ENCODE peak calls at places on chromosomes 7 and 10, in four cellular contexts. D is OCI-LY7, B is thoracic aorta, L is heart right ventricle. P is an unnamed sample.

GRCh38 chr10:61992059-61992460 is 90.6 kb downstream of the ARID5B start:
- DNase-seq in D (no peak), B (no peak), L (no peak), P (no peak)

GRCh38 chr7:96034940-96035727 is 262.8 kb downstream of the DYNC1I1 start:
- DNase-seq in L (no peak), D (no peak), B (no peak), P (no peak)

GRCh38 chr7:30549933-30550493 is 44.7 kb upstream of the GARS1 start:
- DNase-seq in B (no peak), D (no peak), L (no peak), P (no peak)

GRCh38 chr7:13908667-13909382 is 80.6 kb downstream of the ETV1 start:
- DNase-seq in B (no peak), D (no peak), L (no peak), P (no peak)

GRCh38 chr7:123783820-123784219 is 35.0 kb upstream of the WASL start:
- DNase-seq in B (no peak), L (no peak), D (no peak), P (no peak)

GRCh38 chr10:81570878-81571794 is 303.9 kb upstream of the NRG3 start:
- DNase-seq in B (no peak), L (no peak), D (no peak), P (no peak)

GRCh38 chr7:152108359-152108758 is 82.9 kb downstream of the GALNT11 start:
- DNase-seq in D (no peak), L (no peak), B (no peak), P (no peak)

GRCh38 chr10:484441-484924 is 205.0 kb downstream of the DIP2C start:
- DNase-seq in L (no peak), D (peak; percentile 19), B (no peak), P (no peak)

GRCh38 chr7:135349746-135350145 is 116.1 kb downstream of the STRA8 start:
- DNase-seq in B (no peak), D (no peak), L (no peak), P (no peak)

GRCh38 chr10:6748981-6749630 is 169.0 kb upstream of the PRKCQ start:
- DNase-seq in B (no peak), L (no peak), D (no peak), P (no peak)

GRCh38 chr7:131538071-131538790 is 18.2 kb downstream of the PODXL start:
- DNase-seq in L (no peak), D (no peak), B (no peak), P (no peak)

GRCh38 chr7:52260046-52260665 is 775.3 kb upstream of the POM121L12 start:
- DNase-seq in D (no peak), B (no peak), L (no peak), P (no peak)

GRCh38 chr7:152501506-152501905 is 65.7 kb upstream of the KMT2C start:
- DNase-seq in L (no peak), D (no peak), B (no peak), P (no peak)

GRCh38 chr10:26969145-26969926 is 108.6 kb upstream of the ABI1 start:
- DNase-seq in L (no peak), D (no peak), B (no peak), P (no peak)

GRCh38 chr7:93350338-93350737 is 118.2 kb downstream of the VPS50 start:
- DNase-seq in L (no peak), B (no peak), D (no peak), P (no peak)

GRCh38 chr10:10661176-10661575 is 356.5 kb upstream of the CELF2 start:
- DNase-seq in B (no peak), L (no peak), D (no peak), P (no peak)

GRCh38 chr10:58735087-58735486 is 222.4 kb downstream of the BICC1 start:
- DNase-seq in D (no peak), L (no peak), B (no peak), P (no peak)
- TF ChIP-seq CTCF in D (no peak), L (no peak), B (no peak), P (no peak)

GRCh38 chr7:70585071-70585470 is 546.9 kb upstream of the GALNT17 start:
- DNase-seq in B (no peak), D (no peak), L (no peak), P (no peak)
- TF ChIP-seq CTCF in B (no peak), D (peak; percentile 47), L (no peak), P (no peak)

DNA sequence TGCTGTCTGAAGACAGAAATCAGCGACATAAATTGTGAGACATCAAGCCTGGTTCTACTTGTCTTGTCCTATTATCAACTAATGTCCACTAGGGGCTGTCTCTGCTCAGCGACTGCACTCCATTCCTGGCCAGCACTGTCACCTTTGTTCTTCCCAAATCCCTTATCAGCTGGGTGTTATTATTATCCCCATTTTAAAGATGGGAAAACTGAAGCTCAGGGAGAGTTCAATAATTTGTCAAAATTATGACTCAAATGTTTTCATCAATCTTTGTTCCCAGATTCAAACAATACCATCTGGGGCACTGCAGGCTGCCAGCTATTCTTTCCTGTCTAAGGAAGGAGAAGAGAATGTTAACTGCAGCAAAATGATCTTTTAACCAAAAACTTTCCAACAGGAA is 431.6 kb upstream of the NFE2L3 start:
- DNase-seq in B (no peak), L (no peak), D (peak; percentile 14), P (no peak)
- TF ChIP-seq CTCF in B (peak; percentile 28), L (peak; percentile 46), D (peak; percentile 72), P (no peak)

GRCh38 chr7:108226723-108227359 is 96.7 kb upstream of the LAMB4 start:
- DNase-seq in D (no peak), L (no peak), B (no peak), P (no peak)

GRCh38 chr7:108224387-108224786 is 94.2 kb upstream of the LAMB4 start:
- DNase-seq in B (no peak), D (no peak), L (no peak), P (no peak)

GRCh38 chr7:108227360-108227749 is 97.2 kb upstream of the LAMB4 start:
- DNase-seq in L (no peak), D (no peak), B (no peak), P (no peak)

GRCh38 chr7:108222236-108222892 is 92.2 kb upstream of the LAMB4 start:
- DNase-seq in B (no peak), D (no peak), L (no peak), P (no peak)

GRCh38 chr7:108225531-108226181 is 95.5 kb upstream of the LAMB4 start:
- DNase-seq in L (no peak), D (no peak), B (no peak), P (no peak)
- TF ChIP-seq CTCF in L (no peak), D (peak; percentile 27), B (no peak), P (no peak)

DNA sequence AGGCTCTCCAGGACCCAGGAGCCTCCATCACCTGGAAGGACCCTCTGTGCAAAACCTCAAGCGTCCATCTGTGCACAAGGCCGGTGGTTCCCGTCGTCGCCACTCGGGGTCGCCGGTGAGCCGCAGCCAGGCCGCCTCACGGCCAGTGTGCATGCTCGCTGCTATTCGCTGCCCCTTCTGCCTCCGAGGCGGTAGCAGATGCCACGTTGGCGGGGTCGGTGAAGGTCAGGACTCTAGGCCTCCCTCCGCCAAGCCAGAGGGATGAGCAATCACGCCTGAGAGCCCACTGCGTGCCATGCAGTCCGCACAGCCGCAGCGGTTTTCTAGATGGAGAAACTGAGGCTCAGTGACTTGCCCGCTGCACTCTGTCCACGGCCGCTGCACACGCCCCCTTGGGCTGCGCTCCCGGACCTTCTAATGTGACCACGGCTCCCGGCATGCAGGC is 5.7 kb downstream of the UPK3B start:
- DNase-seq in D (peak; percentile 17), B (no peak), L (peak; percentile 57), P (no peak)
- TF ChIP-seq CTCF in D (peak; percentile 71), B (peak; percentile 90), L (no peak), P (no peak)

GRCh38 chr10:69358148-69358795 is 58.4 kb downstream of the TACR2 start:
- DNase-seq in L (no peak), B (no peak), D (no peak), P (no peak)
- TF ChIP-seq CTCF in L (peak; percentile 27), B (no peak), D (no peak), P (no peak)

GRCh38 chr10:16788125-16788524 is 29.1 kb downstream of the RSU1 start:
- DNase-seq in L (no peak), B (no peak), D (no peak), P (no peak)
- TF ChIP-seq CTCF in L (no peak), B (no peak), D (no peak), P (no peak)

GRCh38 chr10:54002077-54002476 is 799.0 kb downstream of the PCDH15 start:
- DNase-seq in D (no peak), L (no peak), B (no peak), P (no peak)

GRCh38 chr10:53997953-53998352 is 803.1 kb downstream of the PCDH15 start:
- DNase-seq in L (no peak), B (no peak), D (no peak), P (no peak)
- TF ChIP-seq CTCF in L (peak; percentile 37), B (no peak), D (peak; percentile 41), P (no peak)

P was measured in omental fat pad.